ENCODE peak calls at places on chromosomes 16 and 17, in nine cellular contexts. C, J, M, P, D, W, O, N and U are unnamed samples.

GRCh38 chr16:57807252-57807967 is 5.1 kb upstream of the KIFC3 start:
- DNase-seq in J (no peak), W (no peak), O (no peak), D (no peak), C (no peak), N (no peak), M (no peak), P (peak), U (no peak)

GRCh38 chr16:11497851-11498289 is 88.8 kb downstream of the LITAF start:
- DNase-seq in W (no peak), O (no peak), P (peak), J (no peak), C (peak), N (peak), M (no peak), D (no peak), U (no peak)

GRCh38 chr16:81214745-81215166 is 23.7 kb upstream of the BCO1 start:
- DNase-seq in M (no peak), D (no peak), N (no peak), O (no peak), P (peak), C (peak), W (peak), J (no peak), U (no peak)

GRCh38 chr17:75525806-75526554 is 483 bp downstream of the LLGL2 start:
- DNase-seq in O (peak), N (peak), C (no peak), P (no peak), D (no peak), J (no peak), M (no peak), W (peak), U (no peak)

GRCh38 chr16:29831490-29831889 is 11.2 kb downstream of the MVP start:
- DNase-seq in P (no peak), C (no peak), J (no peak), O (no peak), W (no peak), N (no peak), D (no peak), M (no peak), U (no peak)

GRCh38 chr16:63684702-63685101 is 1437.2 kb downstream of the CDH11 start:
- DNase-seq in P (no peak), O (no peak), N (no peak), C (no peak), D (no peak), J (no peak), M (no peak), W (peak), U (no peak)

GRCh38 chr16:26078971-26079370 is 387.2 kb downstream of the HS3ST4 start:
- DNase-seq in J (no peak), W (no peak), D (no peak), M (no peak), O (no peak), N (no peak), C (no peak), P (no peak), U (no peak)

GRCh38 chr17:82392967-82393366 is 21.4 kb downstream of the UTS2R start:
- DNase-seq in J (no peak), O (no peak), C (no peak), M (no peak), W (no peak), P (no peak), N (no peak), D (no peak), U (no peak)

GRCh38 chr17:16425202-16425601 is 9.8 kb downstream of the TRPV2 start:
- DNase-seq in N (no peak), P (no peak), M (no peak), W (no peak), D (no peak), O (no peak), J (no peak), C (no peak), U (no peak)

GRCh38 chr16:2820836-2821482 is 3.9 kb downstream of the PRSS21 start:
- DNase-seq in D (no peak), P (no peak), J (no peak), M (no peak), C (no peak), N (no peak), W (no peak), O (no peak), U (no peak)

GRCh38 chr16:31409433-31409832 is 16.3 kb downstream of the ITGAD start:
- DNase-seq in N (no peak), P (peak), D (no peak), J (no peak), O (no peak), C (peak), W (no peak), M (no peak), U (no peak)

GRCh38 chr17:75478508-75478907 is 22.1 kb downstream of the TMEM94 start:
- DNase-seq in O (no peak), J (no peak), D (no peak), N (no peak), W (peak), C (no peak), P (no peak), M (no peak), U (no peak)

GRCh38 chr16:48117217-48118105 is 38.3 kb downstream of the ABCC12 start:
- DNase-seq in P (peak), D (no peak), J (no peak), W (peak), N (peak), M (peak), O (peak), C (peak), U (peak)

GRCh38 chr16:7315813-7316212 is 16.8 kb upstream of the RBFOX1 start:
- DNase-seq in J (no peak), P (no peak), O (no peak), C (no peak), M (no peak), D (no peak), N (no peak), W (no peak), U (no peak)

GRCh38 chr17:63042443-63042842 is 76.4 kb downstream of the TANC2 start:
- DNase-seq in M (no peak), W (no peak), N (no peak), O (no peak), C (no peak), P (no peak), J (no peak), D (no peak), U (no peak)

GRCh38 chr17:40348562-40349476 is 15.7 kb downstream of the GJD3 start:
- DNase-seq in N (no peak), O (peak), D (peak), P (peak), J (peak), M (no peak), W (no peak), C (no peak), U (no peak)

GRCh38 chr17:78472035-78472905 is 93.8 kb downstream of the PGS1 start:
- DNase-seq in N (no peak), M (no peak), P (no peak), C (no peak), O (no peak), D (no peak), W (no peak), J (no peak), U (no peak)

GRCh38 chr17:47797797-47798196 is 23.8 kb downstream of the OSBPL7 start:
- DNase-seq in O (no peak), W (peak), P (no peak), C (no peak), D (no peak), N (no peak), J (no peak), M (no peak), U (no peak)

GRCh38 chr16:28990375-28991040 is 5.7 kb downstream of the LAT start:
- DNase-seq in O (no peak), M (no peak), D (no peak), J (no peak), W (no peak), C (no peak), N (no peak), P (peak), U (no peak)

GRCh38 chr17:64107517-64108235 is 22.3 kb downstream of the ERN1 start:
- DNase-seq in W (no peak), N (no peak), J (no peak), O (peak), P (no peak), D (no peak), M (no peak), C (no peak), U (no peak)